ENCODE peak calls at places on chromosomes 5 and 9, in six cellular contexts. Y is HFFc6, C is germinal center, W is AG08396, M is HT1080, R is NCI-H1105. P is an unnamed sample.

GRCh38 chr5:156534906-156535305 is 207.9 kb downstream of the SGCD start:
- DNase-seq in Y (no peak), C (no peak), W (no peak), M (no peak), R (no peak), P (no peak)

GRCh38 chr5:142432961-142433360 is 108.1 kb upstream of the SPRY4 start:
- DNase-seq in Y (no peak), C (peak), W (no peak), M (no peak), R (no peak), P (no peak)

GRCh38 chr9:123375725-123376132 is 19.7 kb downstream of the CRB2 start:
- DNase-seq in Y (no peak), C (no peak), W (no peak), M (peak), R (no peak), P (no peak)

GRCh38 chr9:110891760-110892159 is 146.5 kb downstream of the LPAR1 start:
- DNase-seq in Y (no peak), C (no peak), W (no peak), M (no peak), R (no peak), P (no peak)

GRCh38 chr5:139430015-139430414 is 9.3 kb downstream of the DNAJC18 start:
- DNase-seq in Y (no peak), C (no peak), W (no peak), M (no peak), R (no peak), P (no peak)

GRCh38 chr5:157362982-157363381 is 97.0 kb upstream of the NIPAL4 start:
- DNase-seq in Y (no peak), C (no peak), W (no peak), M (peak), R (no peak), P (no peak)

GRCh38 chr5:10934789-10935355 is 173.8 kb upstream of the DAP start:
- DNase-seq in Y (no peak), C (no peak), W (no peak), M (no peak), R (peak), P (no peak)

GRCh38 chr5:79062431-79062830 is 7.0 kb downstream of the DMGDH start:
- DNase-seq in Y (no peak), C (no peak), W (no peak), M (no peak), R (peak), P (no peak)

GRCh38 chr9:82675605-82676004 is 387.3 kb downstream of the RASEF start:
- DNase-seq in Y (no peak), C (no peak), W (no peak), M (no peak), R (no peak), P (no peak)

GRCh38 chr5:147616401-147616800 is 106.5 kb upstream of the DPYSL3 start:
- DNase-seq in Y (no peak), C (no peak), W (no peak), M (no peak), R (no peak), P (no peak)

GRCh38 chr5:180648658-180649296 is 623 bp downstream of the FLT4 start:
- DNase-seq in Y (no peak), C (peak), W (no peak), M (no peak), R (no peak), P (no peak)

GRCh38 chr5:180832638-180833068 is 28.4 kb downstream of the ZFP62 start:
- DNase-seq in Y (no peak), C (peak), W (no peak), M (no peak), R (no peak), P (no peak)

GRCh38 chr5:106368021-106368420 is 1302.7 kb downstream of the EFNA5 start:
- DNase-seq in Y (no peak), C (no peak), W (no peak), M (no peak), R (no peak), P (no peak)

GRCh38 chr9:70120834-70121510 is 77.3 kb downstream of the MAMDC2 start:
- DNase-seq in Y (peak), C (no peak), W (peak), M (peak), R (no peak), P (no peak)

GRCh38 chr9:128635266-128636023 is 21.2 kb downstream of the DYNC2I2 start:
- DNase-seq in Y (peak), C (no peak), W (peak), M (peak), R (peak), P (peak)

GRCh38 chr9:72292184-72292787 is 72.7 kb downstream of the ZFAND5 start:
- DNase-seq in Y (peak), C (no peak), W (peak), M (peak), R (no peak), P (no peak)

GRCh38 chr5:9545301-9545958 is 445 bp downstream of the SEMA5A start:
- DNase-seq in Y (no peak), C (no peak), W (no peak), M (no peak), R (no peak), P (no peak)

GRCh38 chr9:33466565-33467495 is 6.9 kb downstream of the NOL6 start:
- DNase-seq in Y (no peak), C (peak), W (peak), M (peak), R (no peak), P (no peak)

GRCh38 chr9:119337566-119337965 is 31.7 kb downstream of the BRINP1 start:
- DNase-seq in Y (no peak), C (no peak), W (no peak), M (no peak), R (no peak), P (no peak)

GRCh38 chr5:13567819-13568218 is 376.7 kb downstream of the DNAH5 start:
- DNase-seq in Y (peak), C (no peak), W (peak), M (peak), R (no peak), P (no peak)

GRCh38 chr9:91591627-91592026 is 168.0 kb upstream of the NFIL3 start:
- DNase-seq in Y (no peak), C (no peak), W (no peak), M (no peak), R (no peak), P (no peak)

GRCh38 chr9:35859310-35859994 is 10.7 kb downstream of the OR13J1 start:
- DNase-seq in Y (peak), C (no peak), W (peak), M (peak), R (peak), P (no peak)

GRCh38 chr5:58887721-58888409 is 305.0 kb downstream of the RAB3C start:
- DNase-seq in Y (no peak), C (no peak), W (peak), M (no peak), R (no peak), P (no peak)

GRCh38 chr9:113317777-113318176 is 14.6 kb upstream of the RNF183 start:
- DNase-seq in Y (no peak), C (no peak), W (no peak), M (no peak), R (no peak), P (no peak)

GRCh38 chr5:143208781-143209510 is 194.5 kb downstream of the NR3C1 start:
- DNase-seq in Y (no peak), C (no peak), W (no peak), M (no peak), R (no peak), P (no peak)

GRCh38 chr5:27855491-27855890 is 817.1 kb upstream of the CDH9 start:
- DNase-seq in Y (no peak), C (no peak), W (no peak), M (no peak), R (no peak), P (no peak)

GRCh38 chr5:155049569-155050383 is 36.2 kb downstream of the KIF4B start:
- DNase-seq in Y (no peak), C (no peak), W (peak), M (no peak), R (no peak), P (no peak)

P was measured in NCI-H2107.